ENCODE peak calls at places on chromosomes 2 and 18, in six cellular contexts. One of them, this sample, is unnamed.

GRCh38 chr2:234102112-234102511 is 51.6 kb downstream of the SPP2 start:
- DNase-seq in NCI-H1417: no peak
- DNase-seq in effector memory CD8-positive, alpha-beta T cell: no peak
- DNase-seq in fibroblast of the aortic adventitia: no peak
- DNase-seq in activated naive CD8-positive, alpha-beta T cell treated with anti-CD3 and anti-CD28 coated beads, Interleukin-2, amount 50 U/mL, for 24 hours: no peak
- DNase-seq in NB4: no peak
- DNase-seq in this sample: no peak

GRCh38 chr2:238855299-238855698 is 7.4 kb downstream of the TWIST2 start:
- DNase-seq in NCI-H1417: no peak
- DNase-seq in effector memory CD8-positive, alpha-beta T cell: no peak
- DNase-seq in fibroblast of the aortic adventitia: peak
- DNase-seq in activated naive CD8-positive, alpha-beta T cell treated with anti-CD3 and anti-CD28 coated beads, Interleukin-2, amount 50 U/mL, for 24 hours: no peak
- DNase-seq in NB4: no peak
- DNase-seq in this sample: no peak

GRCh38 chr2:31238126-31238905 is 4.4 kb downstream of the EHD3 start:
- DNase-seq in NCI-H1417: no peak
- DNase-seq in effector memory CD8-positive, alpha-beta T cell: no peak
- DNase-seq in fibroblast of the aortic adventitia: no peak
- DNase-seq in activated naive CD8-positive, alpha-beta T cell treated with anti-CD3 and anti-CD28 coated beads, Interleukin-2, amount 50 U/mL, for 24 hours: no peak
- DNase-seq in NB4: no peak
- DNase-seq in this sample: no peak

GRCh38 chr2:156769802-156770201 is 333.6 kb downstream of the GPD2 start:
- DNase-seq in NCI-H1417: no peak
- DNase-seq in effector memory CD8-positive, alpha-beta T cell: no peak
- DNase-seq in fibroblast of the aortic adventitia: no peak
- DNase-seq in activated naive CD8-positive, alpha-beta T cell treated with anti-CD3 and anti-CD28 coated beads, Interleukin-2, amount 50 U/mL, for 24 hours: no peak
- DNase-seq in NB4: no peak
- DNase-seq in this sample: no peak

GRCh38 chr18:58525517-58525916 is 103.4 kb downstream of the ALPK2 start:
- DNase-seq in NCI-H1417: no peak
- DNase-seq in effector memory CD8-positive, alpha-beta T cell: no peak
- DNase-seq in fibroblast of the aortic adventitia: no peak
- DNase-seq in activated naive CD8-positive, alpha-beta T cell treated with anti-CD3 and anti-CD28 coated beads, Interleukin-2, amount 50 U/mL, for 24 hours: peak
- DNase-seq in NB4: no peak
- DNase-seq in this sample: no peak

GRCh38 chr2:141692829-141693228 is 438.0 kb downstream of the LRP1B start:
- DNase-seq in NCI-H1417: peak
- DNase-seq in effector memory CD8-positive, alpha-beta T cell: no peak
- DNase-seq in fibroblast of the aortic adventitia: no peak
- DNase-seq in activated naive CD8-positive, alpha-beta T cell treated with anti-CD3 and anti-CD28 coated beads, Interleukin-2, amount 50 U/mL, for 24 hours: no peak
- DNase-seq in NB4: no peak
- DNase-seq in this sample: peak

GRCh38 chr18:70400473-70400872 is 111.6 kb downstream of the SOCS6 start:
- DNase-seq in NCI-H1417: no peak
- DNase-seq in effector memory CD8-positive, alpha-beta T cell: no peak
- DNase-seq in fibroblast of the aortic adventitia: no peak
- DNase-seq in activated naive CD8-positive, alpha-beta T cell treated with anti-CD3 and anti-CD28 coated beads, Interleukin-2, amount 50 U/mL, for 24 hours: no peak
- DNase-seq in NB4: no peak
- DNase-seq in this sample: no peak

GRCh38 chr2:18987592-18988073 is 370.8 kb downstream of the OSR1 start:
- DNase-seq in NCI-H1417: peak
- DNase-seq in effector memory CD8-positive, alpha-beta T cell: no peak
- DNase-seq in fibroblast of the aortic adventitia: peak
- DNase-seq in activated naive CD8-positive, alpha-beta T cell treated with anti-CD3 and anti-CD28 coated beads, Interleukin-2, amount 50 U/mL, for 24 hours: no peak
- DNase-seq in NB4: peak
- DNase-seq in this sample: peak